ENCODE peak calls at places on chromosomes 6 and 20, in seven cellular contexts. One of them, this sample, is unnamed.
A peak's percentile ranks its signal among the peaks of the same experiment; 100 is the strongest.

GRCh38 chr6:159714404-159714803 is 12.9 kb upstream of the WTAP start:
- DNase-seq in GM23338: no peak
- DNase-seq in astrocyte: no peak
- DNase-seq in fibroblast of lung: no peak
- DNase-seq in A549: no peak
- DNase-seq in mammary epithelial cell: no peak
- DNase-seq in PC-3: no peak
- DNase-seq in this sample: no peak

GRCh38 chr6:168206681-168207274 is 112.8 kb downstream of the DACT2 start:
- DNase-seq in GM23338: no peak
- DNase-seq in astrocyte: no peak
- DNase-seq in fibroblast of lung: no peak
- DNase-seq in A549: no peak
- DNase-seq in mammary epithelial cell: no peak
- DNase-seq in PC-3: no peak
- DNase-seq in this sample: no peak

GRCh38 chr6:11232177-11232967 is at the start of gene NEDD9:
- DNase-seq in GM23338: peak; percentile 99
- DNase-seq in astrocyte: peak; percentile 97
- DNase-seq in fibroblast of lung: peak; percentile 99
- DNase-seq in A549: peak; percentile 82
- DNase-seq in mammary epithelial cell: peak; percentile 97
- DNase-seq in PC-3: peak; percentile 96
- DNase-seq in this sample: peak; percentile 99

GRCh38 chr6:98532004-98532403 is 302.4 kb upstream of the POU3F2 start:
- DNase-seq in GM23338: peak; percentile 16
- DNase-seq in astrocyte: no peak
- DNase-seq in fibroblast of lung: no peak
- DNase-seq in A549: no peak
- DNase-seq in mammary epithelial cell: no peak
- DNase-seq in PC-3: no peak
- DNase-seq in this sample: no peak

GRCh38 chr20:33828326-33828834 is 17.2 kb downstream of the CHMP4B start:
- DNase-seq in GM23338: no peak
- DNase-seq in astrocyte: no peak
- DNase-seq in fibroblast of lung: no peak
- DNase-seq in A549: no peak
- DNase-seq in mammary epithelial cell: no peak
- DNase-seq in PC-3: no peak
- DNase-seq in this sample: no peak

GRCh38 chr20:32761831-32762753 is at the start of gene DNMT3B:
- DNase-seq in GM23338: peak; percentile 99
- DNase-seq in astrocyte: peak; percentile 55
- DNase-seq in fibroblast of lung: peak; percentile 79
- DNase-seq in A549: peak; percentile 85
- DNase-seq in mammary epithelial cell: peak; percentile 49
- DNase-seq in PC-3: peak; percentile 88
- DNase-seq in this sample: peak; percentile 88

GRCh38 chr20:22728146-22728745 is 143.9 kb upstream of the FOXA2 start:
- DNase-seq in GM23338: no peak
- DNase-seq in astrocyte: no peak
- DNase-seq in fibroblast of lung: no peak
- DNase-seq in A549: no peak
- DNase-seq in mammary epithelial cell: peak; percentile 14
- DNase-seq in PC-3: peak; percentile 8
- DNase-seq in this sample: no peak

GRCh38 chr6:144151010-144151727 is 852 bp downstream of the STX11 start:
- DNase-seq in GM23338: peak; percentile 9
- DNase-seq in astrocyte: no peak
- DNase-seq in fibroblast of lung: no peak
- DNase-seq in A549: no peak
- DNase-seq in mammary epithelial cell: peak; percentile 38
- DNase-seq in PC-3: peak; percentile 13
- DNase-seq in this sample: peak; percentile 59

GRCh38 chr6:43570876-43571441 is 4.9 kb downstream of the XPO5 start:
- DNase-seq in GM23338: no peak
- DNase-seq in astrocyte: peak; percentile 12
- DNase-seq in fibroblast of lung: peak; percentile 32
- DNase-seq in A549: no peak
- DNase-seq in mammary epithelial cell: peak; percentile 49
- DNase-seq in PC-3: no peak
- DNase-seq in this sample: peak; percentile 20

DNA sequence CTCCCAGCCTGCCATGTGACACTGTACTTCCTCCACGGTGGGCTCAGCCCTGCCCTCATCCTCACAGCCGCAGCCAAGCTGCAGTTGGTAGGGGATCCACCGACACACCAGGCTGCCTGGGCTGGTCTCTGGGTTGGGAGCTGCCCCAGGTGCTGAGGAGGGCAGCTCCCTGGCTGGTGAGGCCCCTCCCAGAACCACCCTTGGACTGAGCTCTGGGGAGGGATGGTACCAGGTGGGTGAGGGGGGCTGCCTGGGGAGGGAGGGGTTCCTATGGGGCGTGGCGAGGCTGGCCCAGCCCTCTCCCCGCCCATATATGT is 183 bp upstream of the TNFRSF6B start:
- DNase-seq in GM23338: peak; percentile 82
- DNase-seq in astrocyte: peak; percentile 33
- DNase-seq in fibroblast of lung: peak; percentile 45
- DNase-seq in A549: no peak
- DNase-seq in mammary epithelial cell: peak; percentile 85
- DNase-seq in PC-3: peak; percentile 61
- DNase-seq in this sample: peak; percentile 44
- H3K4me1 ChIP-seq in GM23338: no peaks in the 10 kb centered on the region
- H3K4me1 ChIP-seq in astrocyte: peaks cover 36% of the 10 kb centered on the region
- H3K4me1 ChIP-seq in fibroblast of lung: peaks cover 28% of the 10 kb centered on the region
- H3K4me1 ChIP-seq in A549: peaks cover 39% of the 10 kb centered on the region
- H3K4me1 ChIP-seq in mammary epithelial cell: peaks cover 70% of the 10 kb centered on the region
- H3K4me1 ChIP-seq in PC-3: peaks cover 39% of the 10 kb centered on the region
- H3K4me1 ChIP-seq in this sample: peaks cover 24% of the 10 kb centered on the region

DNA sequence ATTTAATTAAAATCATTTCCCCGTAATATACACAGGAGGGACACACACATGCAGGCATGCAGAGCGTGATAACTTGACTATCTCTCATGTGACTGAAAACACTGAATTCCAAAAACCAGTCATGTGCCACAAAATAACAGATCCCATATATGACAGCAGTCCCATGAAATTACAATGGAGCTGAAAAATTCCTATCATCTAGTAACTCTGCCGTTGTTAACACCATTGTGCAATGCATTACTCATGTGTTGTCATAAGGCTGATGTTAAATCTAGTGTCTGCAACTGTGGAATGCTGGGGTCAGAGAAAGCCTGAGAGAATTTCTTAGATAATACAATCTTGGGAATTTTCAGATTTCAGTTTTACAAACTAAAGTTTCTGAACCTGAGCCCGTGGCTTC is 70.3 kb downstream of the LYRM4 start:
- DNase-seq in GM23338: no peak
- DNase-seq in astrocyte: peak; percentile 95
- DNase-seq in fibroblast of lung: peak; percentile 95
- DNase-seq in A549: peak; percentile 41
- DNase-seq in mammary epithelial cell: peak; percentile 90
- DNase-seq in PC-3: peak; percentile 89
- DNase-seq in this sample: peak; percentile 93
- H3K4me2 ChIP-seq in GM23338: no peak overlapping the region
- H3K4me2 ChIP-seq in astrocyte: peak overlapping the region; percentile 56
- H3K4me2 ChIP-seq in fibroblast of lung: peak overlapping the region; percentile 17
- H3K4me2 ChIP-seq in A549: peak overlapping the region; percentile 60
- H3K4me2 ChIP-seq in mammary epithelial cell: no peak overlapping the region
- H3K4me2 ChIP-seq in PC-3: peak overlapping the region; percentile 32
- H3K4me2 ChIP-seq in this sample: peak overlapping the region; percentile 77

DNA sequence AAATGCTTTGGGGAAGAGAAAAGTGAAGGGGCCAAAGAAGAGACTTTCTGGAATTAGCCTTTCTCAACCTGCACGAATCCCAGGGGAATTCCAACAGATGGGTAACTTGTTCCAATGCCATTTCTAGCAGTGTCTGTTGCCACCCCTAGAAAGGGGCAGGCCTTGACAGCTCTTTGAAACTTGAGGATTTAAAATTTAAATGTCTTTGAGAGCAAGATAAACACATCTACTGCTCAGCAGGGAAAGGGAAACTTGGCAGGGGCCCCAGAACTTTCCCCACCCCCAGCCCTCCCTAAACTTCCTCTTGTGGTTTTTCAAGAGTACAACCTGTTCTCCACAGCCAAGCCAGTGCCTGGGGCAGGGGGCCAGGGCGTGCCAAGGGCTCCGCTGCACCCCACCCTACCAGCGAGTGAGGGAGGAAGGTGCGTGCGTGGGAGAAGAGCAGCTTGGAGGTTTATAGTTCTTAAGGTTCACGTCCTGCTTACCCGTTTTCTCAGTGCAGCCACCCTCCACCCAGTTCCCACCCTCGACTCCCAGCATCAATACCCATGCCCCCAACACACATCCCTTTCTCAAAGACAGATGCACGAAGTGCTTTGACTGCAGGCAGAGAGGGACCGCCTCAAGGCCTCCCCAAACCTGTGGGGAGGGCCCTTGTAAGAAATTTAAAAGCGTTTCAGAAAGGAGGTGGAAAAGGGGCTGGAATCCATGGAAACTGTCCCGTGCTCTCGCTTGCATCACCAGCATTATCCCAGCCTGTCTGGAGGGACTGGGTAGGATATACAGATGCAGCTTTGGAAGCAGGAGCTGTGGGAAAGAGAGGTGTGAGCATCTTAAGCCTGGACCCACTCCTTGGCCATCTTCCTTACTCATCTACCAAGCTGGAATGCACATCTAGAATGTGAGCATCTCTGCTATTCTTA is 4.5 kb upstream of the TAF8 start:
- DNase-seq in GM23338: peak; percentile 84
- DNase-seq in astrocyte: peak; percentile 61
- DNase-seq in fibroblast of lung: peak; percentile 74
- DNase-seq in A549: no peak
- DNase-seq in mammary epithelial cell: peak; percentile 89
- DNase-seq in PC-3: peak; percentile 95
- DNase-seq in this sample: peak; percentile 45
- H3K4me1 ChIP-seq in GM23338: peaks cover 23% of the 10 kb centered on the region
- H3K4me1 ChIP-seq in astrocyte: peaks cover 19% of the 10 kb centered on the region
- H3K4me1 ChIP-seq in fibroblast of lung: peaks cover 16% of the 10 kb centered on the region
- H3K4me1 ChIP-seq in A549: peaks cover 66% of the 10 kb centered on the region
- H3K4me1 ChIP-seq in mammary epithelial cell: peaks cover 42% of the 10 kb centered on the region
- H3K4me1 ChIP-seq in PC-3: peaks cover 27% of the 10 kb centered on the region
- H3K4me1 ChIP-seq in this sample: no peaks in the 10 kb centered on the region

GRCh38 chr20:63877755-63878470 is 12.8 kb downstream of the TPD52L2 start:
- DNase-seq in GM23338: no peak
- DNase-seq in astrocyte: no peak
- DNase-seq in fibroblast of lung: no peak
- DNase-seq in A549: no peak
- DNase-seq in mammary epithelial cell: no peak
- DNase-seq in PC-3: no peak
- DNase-seq in this sample: no peak

GRCh38 chr20:63879264-63879663 is 14.2 kb downstream of the TPD52L2 start:
- DNase-seq in GM23338: no peak
- DNase-seq in astrocyte: no peak
- DNase-seq in fibroblast of lung: no peak
- DNase-seq in A549: no peak
- DNase-seq in mammary epithelial cell: no peak
- DNase-seq in PC-3: no peak
- DNase-seq in this sample: no peak

GRCh38 chr20:63876489-63877036 is 11.5 kb downstream of the TPD52L2 start:
- DNase-seq in GM23338: no peak
- DNase-seq in astrocyte: no peak
- DNase-seq in fibroblast of lung: no peak
- DNase-seq in A549: no peak
- DNase-seq in mammary epithelial cell: no peak
- DNase-seq in PC-3: no peak
- DNase-seq in this sample: no peak

GRCh38 chr20:63881451-63882226 is 13.3 kb upstream of the DNAJC5 start:
- DNase-seq in GM23338: peak; percentile 40
- DNase-seq in astrocyte: no peak
- DNase-seq in fibroblast of lung: no peak
- DNase-seq in A549: no peak
- DNase-seq in mammary epithelial cell: no peak
- DNase-seq in PC-3: no peak
- DNase-seq in this sample: no peak

DNA sequence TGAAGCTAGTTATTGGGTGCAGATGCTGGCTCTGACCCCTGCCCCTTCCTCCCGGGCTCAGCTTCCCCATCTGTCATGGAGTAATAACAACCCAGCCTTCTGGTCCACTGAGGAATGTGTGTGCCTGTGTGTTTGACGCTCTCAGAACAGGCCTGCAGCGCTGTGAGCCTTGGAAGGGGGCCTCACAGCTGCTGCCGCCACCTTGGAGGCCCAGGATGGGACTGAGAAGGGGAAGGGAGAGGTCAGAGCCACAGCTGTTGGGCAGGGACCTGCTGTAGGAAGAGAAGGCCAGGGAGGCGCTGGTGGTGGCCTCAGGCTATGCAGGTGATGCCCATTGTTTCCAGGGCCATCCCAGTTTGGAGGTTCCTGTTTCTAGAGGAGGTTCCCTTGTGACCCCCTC is 13.8 kb downstream of the TPD52L2 start:
- DNase-seq in GM23338: no peak
- DNase-seq in astrocyte: no peak
- DNase-seq in fibroblast of lung: no peak
- DNase-seq in A549: no peak
- DNase-seq in mammary epithelial cell: no peak
- DNase-seq in PC-3: no peak
- DNase-seq in this sample: no peak
- H3K4me2 ChIP-seq in GM23338: no peak overlapping the region
- H3K4me2 ChIP-seq in astrocyte: no peak overlapping the region
- H3K4me2 ChIP-seq in fibroblast of lung: no peak overlapping the region
- H3K4me2 ChIP-seq in A549: no peak overlapping the region
- H3K4me2 ChIP-seq in mammary epithelial cell: no peak overlapping the region
- H3K4me2 ChIP-seq in PC-3: no peak overlapping the region
- H3K4me2 ChIP-seq in this sample: no peak overlapping the region

GRCh38 chr6:87279051-87279595 is 43.3 kb upstream of the SMIM8 start:
- DNase-seq in GM23338: no peak
- DNase-seq in astrocyte: no peak
- DNase-seq in fibroblast of lung: no peak
- DNase-seq in A549: no peak
- DNase-seq in mammary epithelial cell: no peak
- DNase-seq in PC-3: no peak
- DNase-seq in this sample: no peak

GRCh38 chr6:87281426-87281825 is 41.0 kb upstream of the SMIM8 start:
- DNase-seq in GM23338: peak; percentile 13
- DNase-seq in astrocyte: peak; percentile 10
- DNase-seq in fibroblast of lung: peak; percentile 20
- DNase-seq in A549: no peak
- DNase-seq in mammary epithelial cell: no peak
- DNase-seq in PC-3: no peak
- DNase-seq in this sample: no peak

GRCh38 chr6:87274660-87275273 is 47.6 kb upstream of the SMIM8 start:
- DNase-seq in GM23338: no peak
- DNase-seq in astrocyte: peak; percentile 78
- DNase-seq in fibroblast of lung: peak; percentile 84
- DNase-seq in A549: no peak
- DNase-seq in mammary epithelial cell: no peak
- DNase-seq in PC-3: no peak
- DNase-seq in this sample: peak; percentile 84

GRCh38 chr6:87277123-87277522 is 45.3 kb upstream of the SMIM8 start:
- DNase-seq in GM23338: no peak
- DNase-seq in astrocyte: no peak
- DNase-seq in fibroblast of lung: peak; percentile 11
- DNase-seq in A549: no peak
- DNase-seq in mammary epithelial cell: peak; percentile 23
- DNase-seq in PC-3: peak; percentile 57
- DNase-seq in this sample: peak; percentile 23

DNA sequence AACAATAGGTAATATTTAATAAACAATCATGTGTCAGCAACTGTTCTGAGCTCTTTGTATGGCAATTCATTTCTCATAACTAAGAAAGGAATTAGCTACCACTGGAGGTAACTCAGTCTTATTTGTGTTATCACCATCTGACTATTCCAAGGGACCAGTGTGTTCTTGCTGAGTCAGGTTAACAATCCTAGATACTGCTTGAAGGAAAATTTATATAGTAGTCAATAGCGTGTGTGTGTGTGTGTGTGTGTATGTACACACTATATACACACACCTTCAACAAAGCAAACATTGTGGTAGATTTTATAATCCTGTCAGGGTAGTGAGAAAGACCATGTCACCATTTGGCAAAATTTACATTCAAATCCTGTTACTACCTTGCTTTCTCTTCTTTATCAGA is 45.8 kb upstream of the SMIM8 start:
- DNase-seq in GM23338: no peak
- DNase-seq in astrocyte: no peak
- DNase-seq in fibroblast of lung: no peak
- DNase-seq in A549: no peak
- DNase-seq in mammary epithelial cell: no peak
- DNase-seq in PC-3: peak; percentile 33
- DNase-seq in this sample: no peak
- H3K4me1 ChIP-seq in GM23338: no peaks in the 10 kb centered on the region
- H3K4me1 ChIP-seq in astrocyte: no peaks in the 10 kb centered on the region
- H3K4me1 ChIP-seq in fibroblast of lung: peaks cover 2% of the 10 kb centered on the region
- H3K4me1 ChIP-seq in A549: no peaks in the 10 kb centered on the region
- H3K4me1 ChIP-seq in mammary epithelial cell: no peaks in the 10 kb centered on the region
- H3K4me1 ChIP-seq in PC-3: peaks cover 10% of the 10 kb centered on the region
- H3K4me1 ChIP-seq in this sample: peaks cover 13% of the 10 kb centered on the region

This sample was measured in GM23248.